ENCODE peak calls at places on chromosomes 6 and 20, in six cellular contexts. C is body of pancreas, R is sigmoid colon, J is ascending aorta, T is astrocyte, Z is stomach. A is an unnamed sample.

GRCh38 chr6:77249560-77249959 is 213.7 kb downstream of the HTR1B start:
- DNase-seq in C (no peak), R (no peak), J (no peak), T (no peak), Z (no peak), A (no peak)

GRCh38 chr6:37287519-37288157 is 29.7 kb upstream of the TMEM217 start:
- DNase-seq in C (no peak), R (no peak), J (no peak), T (no peak), Z (no peak), A (no peak)

GRCh38 chr6:157063176-157063934 is 260.0 kb downstream of the TMEM242 start:
- DNase-seq in C (no peak), R (no peak), J (no peak), T (peak; percentile 17), Z (no peak), A (peak; percentile 67)

GRCh38 chr6:27862396-27863061 is 49.7 kb downstream of the OR2B2 start:
- DNase-seq in C (no peak), R (no peak), J (no peak), T (no peak), Z (no peak), A (no peak)

GRCh38 chr6:105981002-105981887 is 104.9 kb upstream of the PRDM1 start:
- DNase-seq in C (no peak), R (peak; percentile 56), J (no peak), T (no peak), Z (no peak), A (no peak)

GRCh38 chr20:2301164-2301622 is 5.4 kb downstream of the TGM3 start:
- DNase-seq in C (peak; percentile 78), R (peak; percentile 77), J (peak; percentile 78), T (peak; percentile 11), Z (no peak), A (no peak)

GRCh38 chr6:15796130-15796766 is 133.4 kb upstream of the DTNBP1 start:
- DNase-seq in C (no peak), R (no peak), J (no peak), T (no peak), Z (no peak), A (no peak)

GRCh38 chr20:56411759-56412472 is at the start of gene CASS4:
- DNase-seq in C (peak; percentile 54), R (no peak), J (no peak), T (peak; percentile 93), Z (no peak), A (no peak)

GRCh38 chr20:44448753-44449546 is 26.7 kb upstream of the TTPAL start:
- DNase-seq in C (no peak), R (no peak), J (no peak), T (no peak), Z (no peak), A (no peak)

GRCh38 chr6:168956884-168957730 is 296.5 kb downstream of the THBS2 start:
- DNase-seq in C (peak; percentile 65), R (peak; percentile 90), J (peak; percentile 77), T (peak; percentile 65), Z (peak; percentile 67), A (peak; percentile 50)

GRCh38 chr6:87881342-87881895 is 166.2 kb upstream of the SPACA1 start:
- DNase-seq in C (no peak), R (no peak), J (no peak), T (no peak), Z (no peak), A (no peak)

GRCh38 chr6:116215414-116215813 is 38.5 kb downstream of the TSPYL4 start:
- DNase-seq in C (no peak), R (no peak), J (no peak), T (peak; percentile 47), Z (no peak), A (no peak)

GRCh38 chr20:24296477-24297380 is 172.7 kb upstream of the SYNDIG1 start:
- DNase-seq in C (no peak), R (no peak), J (no peak), T (no peak), Z (no peak), A (no peak)

GRCh38 chr6:14254505-14254904 is 136.9 kb downstream of the CD83 start:
- DNase-seq in C (no peak), R (no peak), J (no peak), T (no peak), Z (no peak), A (no peak)

GRCh38 chr6:20810732-20811111 is 276.5 kb downstream of the CDKAL1 start:
- DNase-seq in C (no peak), R (no peak), J (no peak), T (no peak), Z (no peak), A (no peak)

GRCh38 chr6:138094260-138094659 is 13.0 kb downstream of the PERP start:
- DNase-seq in C (no peak), R (no peak), J (no peak), T (no peak), Z (no peak), A (no peak)

GRCh38 chr6:26537846-26538571 is at the start of gene HMGN4:
- DNase-seq in C (peak; percentile 88), R (peak; percentile 94), J (peak; percentile 90), T (peak; percentile 85), Z (peak; percentile 67), A (no peak)

GRCh38 chr20:235891-236290 is 8.8 kb downstream of the DEFB129 start:
- DNase-seq in C (no peak), R (no peak), J (no peak), T (no peak), Z (no peak), A (peak; percentile 61)

GRCh38 chr20:23782366-23782983 is 31.7 kb upstream of the CST1 start:
- DNase-seq in C (peak; percentile 7), R (no peak), J (no peak), T (no peak), Z (no peak), A (no peak)

GRCh38 chr6:75930954-75931689 is 141.3 kb downstream of the IMPG1 start:
- DNase-seq in C (no peak), R (no peak), J (no peak), T (peak; percentile 31), Z (no peak), A (no peak)

GRCh38 chr6:73969982-73970960 is 274.3 kb downstream of the CD109 start:
- DNase-seq in C (peak; percentile 16), R (no peak), J (no peak), T (peak; percentile 45), Z (no peak), A (peak; percentile 10)

GRCh38 chr6:161058746-161059145 is 67.2 kb downstream of the MAP3K4 start:
- DNase-seq in C (no peak), R (no peak), J (no peak), T (peak; percentile 54), Z (no peak), A (no peak)

GRCh38 chr20:60062431-60063336 is 104.5 kb downstream of the CDH26 start:
- DNase-seq in C (no peak), R (peak; percentile 46), J (no peak), T (peak; percentile 70), Z (no peak), A (no peak)

GRCh38 chr20:57220187-57221165 is 46.0 kb downstream of the BMP7 start:
- DNase-seq in C (no peak), R (no peak), J (no peak), T (no peak), Z (no peak), A (no peak)

GRCh38 chr6:106197441-106197840 is 111.3 kb downstream of the PRDM1 start:
- DNase-seq in C (no peak), R (no peak), J (no peak), T (no peak), Z (no peak), A (no peak)

GRCh38 chr6:41626917-41627316 is 11.4 kb upstream of the MDFI start:
- DNase-seq in C (no peak), R (peak; percentile 26), J (no peak), T (no peak), Z (no peak), A (no peak)

GRCh38 chr20:36700438-36700837 is 45.5 kb downstream of the NDRG3 start:
- DNase-seq in C (no peak), R (no peak), J (no peak), T (no peak), Z (no peak), A (no peak)

GRCh38 chr6:4320860-4321259 is 185.5 kb upstream of the ECI2 start:
- DNase-seq in C (no peak), R (no peak), J (no peak), T (peak; percentile 97), Z (no peak), A (peak; percentile 98)

GRCh38 chr6:33581186-33581585 is 1.1 kb upstream of the BAK1 start:
- DNase-seq in C (no peak), R (no peak), J (no peak), T (no peak), Z (no peak), A (no peak)

GRCh38 chr6:46102123-46102522 is 27.7 kb upstream of the ENPP4 start:
- DNase-seq in C (no peak), R (no peak), J (no peak), T (no peak), Z (no peak), A (no peak)
- TF ChIP-seq CTCF in C (no peak), R (no peak), J (no peak), T (no peak), Z (no peak), A (no peak)

GRCh38 chr20:51768759-51769517 is 748 bp upstream of the ATP9A start:
- DNase-seq in C (no peak), R (no peak), J (no peak), T (no peak), Z (no peak), A (no peak)
- H3K4me3 ChIP-seq in C (no peak overlapping the region), R (peak overlapping the region; percentile 27), J (no peak overlapping the region), T (no peak overlapping the region), Z (no peak overlapping the region), A (peak overlapping the region; percentile 29)

DNA sequence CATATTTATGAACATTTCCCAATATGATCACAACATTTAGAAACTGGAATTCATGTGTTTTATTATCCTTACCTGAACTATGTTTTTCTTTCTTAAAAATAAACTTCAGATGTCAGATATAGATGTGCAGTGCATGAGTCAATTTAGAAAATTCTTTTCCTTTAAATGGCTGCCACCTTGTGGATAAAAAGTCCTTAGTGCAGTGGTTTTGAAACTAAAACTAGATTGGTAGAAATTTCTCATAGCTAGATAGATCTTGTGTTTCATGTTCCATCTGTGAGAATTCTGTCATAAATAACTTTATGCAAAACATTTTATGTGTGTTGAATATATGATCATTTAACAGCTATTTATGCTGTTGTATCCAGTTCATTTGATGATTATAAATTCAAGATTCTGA is 134.9 kb downstream of the KLHL32 start:
- DNase-seq in C (no peak), R (no peak), J (no peak), T (peak; percentile 22), Z (no peak), A (no peak)
- TF ChIP-seq CTCF in C (no peak), R (peak; percentile 29), J (peak; percentile 45), T (peak; percentile 54), Z (peak; percentile 30), A (peak; percentile 51)

GRCh38 chr6:56573624-56574023 is 69.1 kb downstream of the DST start:
- DNase-seq in C (no peak), R (no peak), J (no peak), T (no peak), Z (no peak), A (no peak)

GRCh38 chr6:56574292-56574691 is 68.4 kb downstream of the DST start:
- DNase-seq in C (no peak), R (no peak), J (no peak), T (no peak), Z (no peak), A (no peak)

GRCh38 chr6:56573142-56573541 is 69.5 kb downstream of the DST start:
- DNase-seq in C (no peak), R (no peak), J (no peak), T (no peak), Z (no peak), A (no peak)

GRCh38 chr6:56571605-56572004 is 71.1 kb downstream of the DST start:
- DNase-seq in C (no peak), R (no peak), J (no peak), T (no peak), Z (no peak), A (no peak)

GRCh38 chr6:56570434-56571359 is 72.0 kb downstream of the DST start:
- DNase-seq in C (peak; percentile 16), R (no peak), J (no peak), T (peak; percentile 10), Z (no peak), A (no peak)
- H3K4me3 ChIP-seq in C (no peak overlapping the region), R (no peak overlapping the region), J (no peak overlapping the region), T (no peak overlapping the region), Z (no peak overlapping the region), A (no peak overlapping the region)

A was measured in LNCaP clone FGC.